ENCODE peak calls at places on chromosomes 2 and 18, in six cellular contexts. One of them, this sample, is unnamed.

GRCh38 chr2:232464534-232464865 is 8.5 kb downstream of the ALPI start:
- DNase-seq in posterior vena cava: peak
- DNase-seq in stimulated activated CD8-positive, alpha-beta memory T cell treated with anti-CD3 and anti-CD28 coated beads, Interleukin-15, amount 100 ng/mL, for 24 hours: no peak
- DNase-seq in epithelial cell of prostate: no peak
- DNase-seq in activated naive CD4-positive, alpha-beta T cell: no peak
- DNase-seq in naive B cell: no peak
- DNase-seq in this sample: no peak

GRCh38 chr2:31233216-31233615 is 736 bp upstream of the EHD3 start:
- DNase-seq in epithelial cell of prostate: no peak
- DNase-seq in posterior vena cava: no peak
- DNase-seq in activated naive CD4-positive, alpha-beta T cell: no peak
- DNase-seq in naive B cell: no peak
- DNase-seq in stimulated activated CD8-positive, alpha-beta memory T cell treated with anti-CD3 and anti-CD28 coated beads, Interleukin-15, amount 100 ng/mL, for 24 hours: no peak
- DNase-seq in this sample: no peak

GRCh38 chr2:58614259-58614658 is 373.1 kb upstream of the FANCL start:
- DNase-seq in activated naive CD4-positive, alpha-beta T cell: no peak
- DNase-seq in posterior vena cava: no peak
- DNase-seq in stimulated activated CD8-positive, alpha-beta memory T cell treated with anti-CD3 and anti-CD28 coated beads, Interleukin-15, amount 100 ng/mL, for 24 hours: no peak
- DNase-seq in naive B cell: no peak
- DNase-seq in epithelial cell of prostate: peak
- DNase-seq in this sample: no peak

GRCh38 chr2:73212448-73213176 is 1.4 kb upstream of the SMYD5 start:
- DNase-seq in stimulated activated CD8-positive, alpha-beta memory T cell treated with anti-CD3 and anti-CD28 coated beads, Interleukin-15, amount 100 ng/mL, for 24 hours: peak
- DNase-seq in naive B cell: peak
- DNase-seq in posterior vena cava: peak
- DNase-seq in activated naive CD4-positive, alpha-beta T cell: peak
- DNase-seq in epithelial cell of prostate: no peak
- DNase-seq in this sample: peak

GRCh38 chr2:27123302-27124150 is at the start of gene ABHD1:
- DNase-seq in posterior vena cava: peak
- DNase-seq in activated naive CD4-positive, alpha-beta T cell: peak
- DNase-seq in stimulated activated CD8-positive, alpha-beta memory T cell treated with anti-CD3 and anti-CD28 coated beads, Interleukin-15, amount 100 ng/mL, for 24 hours: peak
- DNase-seq in epithelial cell of prostate: no peak
- DNase-seq in naive B cell: peak
- DNase-seq in this sample: peak

GRCh38 chr2:19474128-19474527 is 115.7 kb upstream of the OSR1 start:
- DNase-seq in naive B cell: no peak
- DNase-seq in epithelial cell of prostate: peak
- DNase-seq in posterior vena cava: no peak
- DNase-seq in activated naive CD4-positive, alpha-beta T cell: peak
- DNase-seq in stimulated activated CD8-positive, alpha-beta memory T cell treated with anti-CD3 and anti-CD28 coated beads, Interleukin-15, amount 100 ng/mL, for 24 hours: no peak
- DNase-seq in this sample: no peak

GRCh38 chr2:240819404-240820013 is 510 bp downstream of the KIF1A start:
- DNase-seq in activated naive CD4-positive, alpha-beta T cell: no peak
- DNase-seq in posterior vena cava: no peak
- DNase-seq in stimulated activated CD8-positive, alpha-beta memory T cell treated with anti-CD3 and anti-CD28 coated beads, Interleukin-15, amount 100 ng/mL, for 24 hours: no peak
- DNase-seq in naive B cell: no peak
- DNase-seq in epithelial cell of prostate: no peak
- DNase-seq in this sample: no peak

GRCh38 chr2:72952961-72953360 is 35.6 kb downstream of the EMX1 start:
- DNase-seq in naive B cell: no peak
- DNase-seq in stimulated activated CD8-positive, alpha-beta memory T cell treated with anti-CD3 and anti-CD28 coated beads, Interleukin-15, amount 100 ng/mL, for 24 hours: no peak
- DNase-seq in posterior vena cava: no peak
- DNase-seq in activated naive CD4-positive, alpha-beta T cell: no peak
- DNase-seq in epithelial cell of prostate: no peak
- DNase-seq in this sample: no peak

GRCh38 chr18:31429623-31430022 is 17.9 kb upstream of the DSG3 start:
- DNase-seq in stimulated activated CD8-positive, alpha-beta memory T cell treated with anti-CD3 and anti-CD28 coated beads, Interleukin-15, amount 100 ng/mL, for 24 hours: no peak
- DNase-seq in activated naive CD4-positive, alpha-beta T cell: no peak
- DNase-seq in epithelial cell of prostate: no peak
- DNase-seq in posterior vena cava: no peak
- DNase-seq in naive B cell: no peak
- DNase-seq in this sample: no peak

GRCh38 chr18:50044402-50044801 is 150.5 kb downstream of the MYO5B start:
- DNase-seq in posterior vena cava: no peak
- DNase-seq in activated naive CD4-positive, alpha-beta T cell: no peak
- DNase-seq in epithelial cell of prostate: no peak
- DNase-seq in stimulated activated CD8-positive, alpha-beta memory T cell treated with anti-CD3 and anti-CD28 coated beads, Interleukin-15, amount 100 ng/mL, for 24 hours: no peak
- DNase-seq in naive B cell: no peak
- DNase-seq in this sample: no peak

GRCh38 chr2:86254576-86255538 is 55.6 kb downstream of the MRPL35 start:
- DNase-seq in stimulated activated CD8-positive, alpha-beta memory T cell treated with anti-CD3 and anti-CD28 coated beads, Interleukin-15, amount 100 ng/mL, for 24 hours: no peak
- DNase-seq in epithelial cell of prostate: no peak
- DNase-seq in posterior vena cava: no peak
- DNase-seq in naive B cell: no peak
- DNase-seq in activated naive CD4-positive, alpha-beta T cell: no peak
- DNase-seq in this sample: no peak

GRCh38 chr2:128624956-128625355 is 306.3 kb upstream of the HS6ST1 start:
- DNase-seq in posterior vena cava: peak
- DNase-seq in activated naive CD4-positive, alpha-beta T cell: no peak
- DNase-seq in stimulated activated CD8-positive, alpha-beta memory T cell treated with anti-CD3 and anti-CD28 coated beads, Interleukin-15, amount 100 ng/mL, for 24 hours: no peak
- DNase-seq in naive B cell: no peak
- DNase-seq in epithelial cell of prostate: no peak
- DNase-seq in this sample: no peak

GRCh38 chr2:240520143-240520973 is 37.4 kb downstream of the ANKMY1 start:
- DNase-seq in activated naive CD4-positive, alpha-beta T cell: no peak
- DNase-seq in naive B cell: no peak
- DNase-seq in epithelial cell of prostate: no peak
- DNase-seq in posterior vena cava: no peak
- DNase-seq in stimulated activated CD8-positive, alpha-beta memory T cell treated with anti-CD3 and anti-CD28 coated beads, Interleukin-15, amount 100 ng/mL, for 24 hours: no peak
- DNase-seq in this sample: no peak

GRCh38 chr2:37730037-37730813 is 58.8 kb upstream of the CDC42EP3 start:
- DNase-seq in stimulated activated CD8-positive, alpha-beta memory T cell treated with anti-CD3 and anti-CD28 coated beads, Interleukin-15, amount 100 ng/mL, for 24 hours: no peak
- DNase-seq in posterior vena cava: no peak
- DNase-seq in activated naive CD4-positive, alpha-beta T cell: no peak
- DNase-seq in naive B cell: no peak
- DNase-seq in epithelial cell of prostate: no peak
- DNase-seq in this sample: no peak

GRCh38 chr18:363327-364115 is 95.7 kb upstream of the THOC1 start:
- DNase-seq in stimulated activated CD8-positive, alpha-beta memory T cell treated with anti-CD3 and anti-CD28 coated beads, Interleukin-15, amount 100 ng/mL, for 24 hours: no peak
- DNase-seq in activated naive CD4-positive, alpha-beta T cell: no peak
- DNase-seq in naive B cell: no peak
- DNase-seq in epithelial cell of prostate: no peak
- DNase-seq in posterior vena cava: no peak
- DNase-seq in this sample: no peak

GRCh38 chr2:146894514-146894913 is 950.3 kb upstream of the ACVR2A start:
- DNase-seq in epithelial cell of prostate: no peak
- DNase-seq in posterior vena cava: no peak
- DNase-seq in activated naive CD4-positive, alpha-beta T cell: no peak
- DNase-seq in naive B cell: no peak
- DNase-seq in stimulated activated CD8-positive, alpha-beta memory T cell treated with anti-CD3 and anti-CD28 coated beads, Interleukin-15, amount 100 ng/mL, for 24 hours: no peak
- DNase-seq in this sample: no peak

GRCh38 chr18:38930881-38931753 is 1365.5 kb upstream of the CELF4 start:
- DNase-seq in stimulated activated CD8-positive, alpha-beta memory T cell treated with anti-CD3 and anti-CD28 coated beads, Interleukin-15, amount 100 ng/mL, for 24 hours: no peak
- DNase-seq in activated naive CD4-positive, alpha-beta T cell: no peak
- DNase-seq in posterior vena cava: no peak
- DNase-seq in naive B cell: no peak
- DNase-seq in epithelial cell of prostate: no peak
- DNase-seq in this sample: no peak

GRCh38 chr2:231099918-231100317 is 24.9 kb downstream of the HTR2B start:
- DNase-seq in posterior vena cava: no peak
- DNase-seq in naive B cell: no peak
- DNase-seq in stimulated activated CD8-positive, alpha-beta memory T cell treated with anti-CD3 and anti-CD28 coated beads, Interleukin-15, amount 100 ng/mL, for 24 hours: no peak
- DNase-seq in epithelial cell of prostate: no peak
- DNase-seq in activated naive CD4-positive, alpha-beta T cell: no peak
- DNase-seq in this sample: no peak

GRCh38 chr2:170530284-170530745 is 184.8 kb upstream of the SP5 start:
- DNase-seq in naive B cell: no peak
- DNase-seq in activated naive CD4-positive, alpha-beta T cell: no peak
- DNase-seq in stimulated activated CD8-positive, alpha-beta memory T cell treated with anti-CD3 and anti-CD28 coated beads, Interleukin-15, amount 100 ng/mL, for 24 hours: no peak
- DNase-seq in epithelial cell of prostate: no peak
- DNase-seq in posterior vena cava: peak
- DNase-seq in this sample: no peak

GRCh38 chr2:168210216-168210897 is 37.0 kb downstream of the STK39 start:
- DNase-seq in stimulated activated CD8-positive, alpha-beta memory T cell treated with anti-CD3 and anti-CD28 coated beads, Interleukin-15, amount 100 ng/mL, for 24 hours: no peak
- DNase-seq in epithelial cell of prostate: no peak
- DNase-seq in naive B cell: no peak
- DNase-seq in activated naive CD4-positive, alpha-beta T cell: no peak
- DNase-seq in posterior vena cava: no peak
- DNase-seq in this sample: no peak

GRCh38 chr2:44833123-44834069 is 108.1 kb upstream of the SIX3 start:
- DNase-seq in naive B cell: no peak
- DNase-seq in stimulated activated CD8-positive, alpha-beta memory T cell treated with anti-CD3 and anti-CD28 coated beads, Interleukin-15, amount 100 ng/mL, for 24 hours: no peak
- DNase-seq in posterior vena cava: no peak
- DNase-seq in epithelial cell of prostate: peak
- DNase-seq in activated naive CD4-positive, alpha-beta T cell: no peak
- DNase-seq in this sample: no peak

GRCh38 chr2:116696223-116696622 is 1118.3 kb upstream of the DDX18 start:
- DNase-seq in activated naive CD4-positive, alpha-beta T cell: no peak
- DNase-seq in posterior vena cava: no peak
- DNase-seq in epithelial cell of prostate: no peak
- DNase-seq in naive B cell: no peak
- DNase-seq in stimulated activated CD8-positive, alpha-beta memory T cell treated with anti-CD3 and anti-CD28 coated beads, Interleukin-15, amount 100 ng/mL, for 24 hours: no peak
- DNase-seq in this sample: no peak

GRCh38 chr2:170056900-170057299 is 121.0 kb upstream of the MYO3B start:
- DNase-seq in activated naive CD4-positive, alpha-beta T cell: no peak
- DNase-seq in naive B cell: no peak
- DNase-seq in stimulated activated CD8-positive, alpha-beta memory T cell treated with anti-CD3 and anti-CD28 coated beads, Interleukin-15, amount 100 ng/mL, for 24 hours: no peak
- DNase-seq in epithelial cell of prostate: no peak
- DNase-seq in posterior vena cava: no peak
- DNase-seq in this sample: no peak

GRCh38 chr2:20584637-20585321 is 66.1 kb downstream of the HS1BP3 start:
- DNase-seq in stimulated activated CD8-positive, alpha-beta memory T cell treated with anti-CD3 and anti-CD28 coated beads, Interleukin-15, amount 100 ng/mL, for 24 hours: no peak
- DNase-seq in activated naive CD4-positive, alpha-beta T cell: no peak
- DNase-seq in epithelial cell of prostate: no peak
- DNase-seq in posterior vena cava: peak
- DNase-seq in naive B cell: no peak
- DNase-seq in this sample: no peak

GRCh38 chr2:146602856-146603255 is 1242.0 kb upstream of the ACVR2A start:
- DNase-seq in posterior vena cava: no peak
- DNase-seq in stimulated activated CD8-positive, alpha-beta memory T cell treated with anti-CD3 and anti-CD28 coated beads, Interleukin-15, amount 100 ng/mL, for 24 hours: no peak
- DNase-seq in naive B cell: no peak
- DNase-seq in activated naive CD4-positive, alpha-beta T cell: no peak
- DNase-seq in epithelial cell of prostate: no peak
- DNase-seq in this sample: no peak

GRCh38 chr2:179172894-179173293 is 91.7 kb downstream of the SESTD1 start:
- DNase-seq in epithelial cell of prostate: no peak
- DNase-seq in activated naive CD4-positive, alpha-beta T cell: no peak
- DNase-seq in naive B cell: no peak
- DNase-seq in stimulated activated CD8-positive, alpha-beta memory T cell treated with anti-CD3 and anti-CD28 coated beads, Interleukin-15, amount 100 ng/mL, for 24 hours: no peak
- DNase-seq in posterior vena cava: no peak
- DNase-seq in this sample: no peak

GRCh38 chr2:7097353-7097895 is 180.2 kb downstream of the RNF144A start:
- DNase-seq in activated naive CD4-positive, alpha-beta T cell: peak
- DNase-seq in posterior vena cava: peak
- DNase-seq in epithelial cell of prostate: no peak
- DNase-seq in stimulated activated CD8-positive, alpha-beta memory T cell treated with anti-CD3 and anti-CD28 coated beads, Interleukin-15, amount 100 ng/mL, for 24 hours: peak
- DNase-seq in naive B cell: peak
- DNase-seq in this sample: peak

GRCh38 chr18:41058351-41059125 is 896.5 kb upstream of the PIK3C3 start:
- DNase-seq in activated naive CD4-positive, alpha-beta T cell: no peak
- DNase-seq in epithelial cell of prostate: no peak
- DNase-seq in naive B cell: no peak
- DNase-seq in posterior vena cava: no peak
- DNase-seq in stimulated activated CD8-positive, alpha-beta memory T cell treated with anti-CD3 and anti-CD28 coated beads, Interleukin-15, amount 100 ng/mL, for 24 hours: no peak
- DNase-seq in this sample: no peak

GRCh38 chr2:75765798-75766197 is 55.1 kb upstream of the GCFC2 start:
- DNase-seq in posterior vena cava: no peak
- DNase-seq in activated naive CD4-positive, alpha-beta T cell: no peak
- DNase-seq in stimulated activated CD8-positive, alpha-beta memory T cell treated with anti-CD3 and anti-CD28 coated beads, Interleukin-15, amount 100 ng/mL, for 24 hours: no peak
- DNase-seq in naive B cell: no peak
- DNase-seq in epithelial cell of prostate: no peak
- DNase-seq in this sample: no peak

GRCh38 chr2:216596234-216596985 is 36.8 kb upstream of the IGFBP2 start:
- DNase-seq in activated naive CD4-positive, alpha-beta T cell: no peak
- DNase-seq in posterior vena cava: no peak
- DNase-seq in stimulated activated CD8-positive, alpha-beta memory T cell treated with anti-CD3 and anti-CD28 coated beads, Interleukin-15, amount 100 ng/mL, for 24 hours: no peak
- DNase-seq in epithelial cell of prostate: no peak
- DNase-seq in naive B cell: no peak
- DNase-seq in this sample: no peak

GRCh38 chr2:133518646-133519344 is 49.5 kb downstream of the NCKAP5 start:
- DNase-seq in naive B cell: no peak
- DNase-seq in activated naive CD4-positive, alpha-beta T cell: no peak
- DNase-seq in epithelial cell of prostate: no peak
- DNase-seq in stimulated activated CD8-positive, alpha-beta memory T cell treated with anti-CD3 and anti-CD28 coated beads, Interleukin-15, amount 100 ng/mL, for 24 hours: no peak
- DNase-seq in posterior vena cava: no peak
- DNase-seq in this sample: no peak

GRCh38 chr2:20675701-20676352 is 8.9 kb downstream of the GDF7 start:
- DNase-seq in naive B cell: no peak
- DNase-seq in stimulated activated CD8-positive, alpha-beta memory T cell treated with anti-CD3 and anti-CD28 coated beads, Interleukin-15, amount 100 ng/mL, for 24 hours: no peak
- DNase-seq in activated naive CD4-positive, alpha-beta T cell: no peak
- DNase-seq in posterior vena cava: peak
- DNase-seq in epithelial cell of prostate: no peak
- DNase-seq in this sample: peak

GRCh38 chr18:34659579-34660517 is 50.2 kb upstream of the DTNA start:
- DNase-seq in posterior vena cava: peak
- DNase-seq in epithelial cell of prostate: peak
- DNase-seq in naive B cell: no peak
- DNase-seq in activated naive CD4-positive, alpha-beta T cell: no peak
- DNase-seq in stimulated activated CD8-positive, alpha-beta memory T cell treated with anti-CD3 and anti-CD28 coated beads, Interleukin-15, amount 100 ng/mL, for 24 hours: no peak
- DNase-seq in this sample: no peak

GRCh38 chr2:154386186-154386585 is 312.3 kb upstream of the KCNJ3 start:
- DNase-seq in stimulated activated CD8-positive, alpha-beta memory T cell treated with anti-CD3 and anti-CD28 coated beads, Interleukin-15, amount 100 ng/mL, for 24 hours: no peak
- DNase-seq in posterior vena cava: no peak
- DNase-seq in activated naive CD4-positive, alpha-beta T cell: no peak
- DNase-seq in naive B cell: no peak
- DNase-seq in epithelial cell of prostate: no peak
- DNase-seq in this sample: no peak

This sample was measured in germinal center.